ENCODE peak calls at places on chromosome 2, in seven cellular contexts. One of them, this sample, is unnamed.

GRCh38 chr2:10514743-10515142 is 66.6 kb upstream of the ODC1 start:
- DNase-seq in Caki2: peak
- DNase-seq in stimulated activated CD8-positive, alpha-beta memory T cell treated with anti-CD3 and anti-CD28 coated beads, Interleukin-7, amount 100 ng/mL, for 1 hour: no peak
- DNase-seq in retina: no peak
- DNase-seq in Ammon's horn: no peak
- DNase-seq in glutamatergic neuron: no peak
- DNase-seq in kidney: no peak
- DNase-seq in this sample: peak

GRCh38 chr2:43082111-43082877 is 144.1 kb downstream of the ZFP36L2 start:
- DNase-seq in retina: peak
- DNase-seq in Ammon's horn: peak
- DNase-seq in glutamatergic neuron: no peak
- DNase-seq in kidney: no peak
- DNase-seq in Caki2: no peak
- DNase-seq in stimulated activated CD8-positive, alpha-beta memory T cell treated with anti-CD3 and anti-CD28 coated beads, Interleukin-7, amount 100 ng/mL, for 1 hour: no peak
- DNase-seq in this sample: no peak

GRCh38 chr2:99278793-99279291 is 22.2 kb downstream of the LYG1 start:
- DNase-seq in retina: no peak
- DNase-seq in glutamatergic neuron: no peak
- DNase-seq in stimulated activated CD8-positive, alpha-beta memory T cell treated with anti-CD3 and anti-CD28 coated beads, Interleukin-7, amount 100 ng/mL, for 1 hour: no peak
- DNase-seq in Caki2: peak
- DNase-seq in kidney: no peak
- DNase-seq in Ammon's horn: no peak
- DNase-seq in this sample: peak

GRCh38 chr2:239956818-239957261 is 68.3 kb downstream of the NDUFA10 start:
- DNase-seq in kidney: peak
- DNase-seq in glutamatergic neuron: no peak
- DNase-seq in retina: no peak
- DNase-seq in Ammon's horn: no peak
- DNase-seq in stimulated activated CD8-positive, alpha-beta memory T cell treated with anti-CD3 and anti-CD28 coated beads, Interleukin-7, amount 100 ng/mL, for 1 hour: no peak
- DNase-seq in Caki2: no peak
- DNase-seq in this sample: no peak

GRCh38 chr2:54099834-54100595 is 15.4 kb upstream of the ACYP2 start:
- DNase-seq in kidney: no peak
- DNase-seq in stimulated activated CD8-positive, alpha-beta memory T cell treated with anti-CD3 and anti-CD28 coated beads, Interleukin-7, amount 100 ng/mL, for 1 hour: no peak
- DNase-seq in Caki2: no peak
- DNase-seq in Ammon's horn: no peak
- DNase-seq in retina: no peak
- DNase-seq in glutamatergic neuron: no peak
- DNase-seq in this sample: no peak

GRCh38 chr2:226956659-226957058 is 120.8 kb downstream of the RHBDD1 start:
- DNase-seq in glutamatergic neuron: no peak
- DNase-seq in stimulated activated CD8-positive, alpha-beta memory T cell treated with anti-CD3 and anti-CD28 coated beads, Interleukin-7, amount 100 ng/mL, for 1 hour: no peak
- DNase-seq in Caki2: no peak
- DNase-seq in Ammon's horn: no peak
- DNase-seq in kidney: no peak
- DNase-seq in retina: no peak
- DNase-seq in this sample: no peak

GRCh38 chr2:107064750-107065149 is 178.8 kb upstream of the ST6GAL2 start:
- DNase-seq in glutamatergic neuron: no peak
- DNase-seq in retina: no peak
- DNase-seq in kidney: no peak
- DNase-seq in stimulated activated CD8-positive, alpha-beta memory T cell treated with anti-CD3 and anti-CD28 coated beads, Interleukin-7, amount 100 ng/mL, for 1 hour: no peak
- DNase-seq in Caki2: no peak
- DNase-seq in Ammon's horn: no peak
- DNase-seq in this sample: no peak

GRCh38 chr2:188478724-188479123 is 187.1 kb downstream of the GULP1 start:
- DNase-seq in retina: no peak
- DNase-seq in glutamatergic neuron: no peak
- DNase-seq in stimulated activated CD8-positive, alpha-beta memory T cell treated with anti-CD3 and anti-CD28 coated beads, Interleukin-7, amount 100 ng/mL, for 1 hour: no peak
- DNase-seq in Ammon's horn: no peak
- DNase-seq in Caki2: peak
- DNase-seq in kidney: no peak
- DNase-seq in this sample: no peak

GRCh38 chr2:221572821-221573429 is 821 bp upstream of the EPHA4 start:
- DNase-seq in kidney: peak
- DNase-seq in Ammon's horn: peak
- DNase-seq in retina: no peak
- DNase-seq in stimulated activated CD8-positive, alpha-beta memory T cell treated with anti-CD3 and anti-CD28 coated beads, Interleukin-7, amount 100 ng/mL, for 1 hour: no peak
- DNase-seq in glutamatergic neuron: no peak
- DNase-seq in Caki2: peak
- DNase-seq in this sample: peak

GRCh38 chr2:114812261-114812660 is 369.8 kb downstream of the DPP10 start:
- DNase-seq in glutamatergic neuron: no peak
- DNase-seq in Ammon's horn: no peak
- DNase-seq in Caki2: no peak
- DNase-seq in retina: no peak
- DNase-seq in stimulated activated CD8-positive, alpha-beta memory T cell treated with anti-CD3 and anti-CD28 coated beads, Interleukin-7, amount 100 ng/mL, for 1 hour: no peak
- DNase-seq in kidney: no peak
- DNase-seq in this sample: no peak

GRCh38 chr2:241885701-241886643 is 16.4 kb downstream of the RTP5 start:
- DNase-seq in kidney: peak
- DNase-seq in Ammon's horn: no peak
- DNase-seq in glutamatergic neuron: no peak
- DNase-seq in stimulated activated CD8-positive, alpha-beta memory T cell treated with anti-CD3 and anti-CD28 coated beads, Interleukin-7, amount 100 ng/mL, for 1 hour: no peak
- DNase-seq in Caki2: no peak
- DNase-seq in retina: peak
- DNase-seq in this sample: no peak

GRCh38 chr2:233983445-233983844 is 66.3 kb downstream of the TRPM8 start:
- DNase-seq in stimulated activated CD8-positive, alpha-beta memory T cell treated with anti-CD3 and anti-CD28 coated beads, Interleukin-7, amount 100 ng/mL, for 1 hour: no peak
- DNase-seq in Ammon's horn: no peak
- DNase-seq in glutamatergic neuron: no peak
- DNase-seq in retina: no peak
- DNase-seq in Caki2: no peak
- DNase-seq in kidney: no peak
- DNase-seq in this sample: no peak

GRCh38 chr2:239640676-239641580 is 240.1 kb upstream of the HDAC4 start:
- DNase-seq in glutamatergic neuron: no peak
- DNase-seq in retina: no peak
- DNase-seq in kidney: no peak
- DNase-seq in stimulated activated CD8-positive, alpha-beta memory T cell treated with anti-CD3 and anti-CD28 coated beads, Interleukin-7, amount 100 ng/mL, for 1 hour: no peak
- DNase-seq in Ammon's horn: no peak
- DNase-seq in Caki2: no peak
- DNase-seq in this sample: no peak

GRCh38 chr2:70098032-70098431 is 10.8 kb downstream of the PCBP1 start:
- DNase-seq in stimulated activated CD8-positive, alpha-beta memory T cell treated with anti-CD3 and anti-CD28 coated beads, Interleukin-7, amount 100 ng/mL, for 1 hour: no peak
- DNase-seq in Ammon's horn: no peak
- DNase-seq in glutamatergic neuron: no peak
- DNase-seq in retina: no peak
- DNase-seq in kidney: no peak
- DNase-seq in Caki2: no peak
- DNase-seq in this sample: no peak

GRCh38 chr2:216803803-216804202 is 56.1 kb downstream of the TNP1 start:
- DNase-seq in Ammon's horn: no peak
- DNase-seq in stimulated activated CD8-positive, alpha-beta memory T cell treated with anti-CD3 and anti-CD28 coated beads, Interleukin-7, amount 100 ng/mL, for 1 hour: no peak
- DNase-seq in glutamatergic neuron: no peak
- DNase-seq in retina: no peak
- DNase-seq in Caki2: no peak
- DNase-seq in kidney: no peak
- DNase-seq in this sample: no peak

GRCh38 chr2:73582364-73582763 is 59.9 kb downstream of the NAT8 start:
- DNase-seq in kidney: no peak
- DNase-seq in Caki2: no peak
- DNase-seq in retina: no peak
- DNase-seq in glutamatergic neuron: no peak
- DNase-seq in stimulated activated CD8-positive, alpha-beta memory T cell treated with anti-CD3 and anti-CD28 coated beads, Interleukin-7, amount 100 ng/mL, for 1 hour: no peak
- DNase-seq in Ammon's horn: no peak
- DNase-seq in this sample: no peak

GRCh38 chr2:62717503-62718081 is 12.1 kb downstream of the EHBP1 start:
- DNase-seq in retina: no peak
- DNase-seq in Caki2: no peak
- DNase-seq in glutamatergic neuron: no peak
- DNase-seq in kidney: no peak
- DNase-seq in Ammon's horn: no peak
- DNase-seq in stimulated activated CD8-positive, alpha-beta memory T cell treated with anti-CD3 and anti-CD28 coated beads, Interleukin-7, amount 100 ng/mL, for 1 hour: no peak
- DNase-seq in this sample: no peak

GRCh38 chr2:109287838-109288237 is 158.8 kb downstream of the SH3RF3 start:
- DNase-seq in Ammon's horn: no peak
- DNase-seq in stimulated activated CD8-positive, alpha-beta memory T cell treated with anti-CD3 and anti-CD28 coated beads, Interleukin-7, amount 100 ng/mL, for 1 hour: no peak
- DNase-seq in retina: no peak
- DNase-seq in Caki2: no peak
- DNase-seq in kidney: peak
- DNase-seq in glutamatergic neuron: no peak
- DNase-seq in this sample: no peak

GRCh38 chr2:38268001-38268400 is 109.1 kb downstream of the ATL2 start:
- DNase-seq in retina: no peak
- DNase-seq in glutamatergic neuron: no peak
- DNase-seq in stimulated activated CD8-positive, alpha-beta memory T cell treated with anti-CD3 and anti-CD28 coated beads, Interleukin-7, amount 100 ng/mL, for 1 hour: no peak
- DNase-seq in Caki2: no peak
- DNase-seq in Ammon's horn: no peak
- DNase-seq in kidney: no peak
- DNase-seq in this sample: no peak

GRCh38 chr2:20509301-20509765 is 62.5 kb downstream of the RHOB start:
- DNase-seq in retina: no peak
- DNase-seq in kidney: no peak
- DNase-seq in glutamatergic neuron: no peak
- DNase-seq in Caki2: no peak
- DNase-seq in stimulated activated CD8-positive, alpha-beta memory T cell treated with anti-CD3 and anti-CD28 coated beads, Interleukin-7, amount 100 ng/mL, for 1 hour: no peak
- DNase-seq in Ammon's horn: no peak
- DNase-seq in this sample: no peak

GRCh38 chr2:165793779-165794519 is at the start of gene GALNT3:
- DNase-seq in Caki2: no peak
- DNase-seq in retina: peak
- DNase-seq in Ammon's horn: peak
- DNase-seq in kidney: peak
- DNase-seq in stimulated activated CD8-positive, alpha-beta memory T cell treated with anti-CD3 and anti-CD28 coated beads, Interleukin-7, amount 100 ng/mL, for 1 hour: peak
- DNase-seq in glutamatergic neuron: peak
- DNase-seq in this sample: no peak

GRCh38 chr2:45121236-45121927 is 112.1 kb upstream of the SIX2 start:
- DNase-seq in Caki2: peak
- DNase-seq in Ammon's horn: no peak
- DNase-seq in retina: no peak
- DNase-seq in stimulated activated CD8-positive, alpha-beta memory T cell treated with anti-CD3 and anti-CD28 coated beads, Interleukin-7, amount 100 ng/mL, for 1 hour: no peak
- DNase-seq in kidney: no peak
- DNase-seq in glutamatergic neuron: no peak
- DNase-seq in this sample: no peak

GRCh38 chr2:167406558-167406957 is 518.3 kb downstream of the XIRP2 start:
- DNase-seq in kidney: no peak
- DNase-seq in Ammon's horn: no peak
- DNase-seq in glutamatergic neuron: no peak
- DNase-seq in retina: no peak
- DNase-seq in stimulated activated CD8-positive, alpha-beta memory T cell treated with anti-CD3 and anti-CD28 coated beads, Interleukin-7, amount 100 ng/mL, for 1 hour: no peak
- DNase-seq in Caki2: no peak
- DNase-seq in this sample: no peak

GRCh38 chr2:100921685-100922161 is 80.4 kb upstream of the RPL31 start:
- DNase-seq in stimulated activated CD8-positive, alpha-beta memory T cell treated with anti-CD3 and anti-CD28 coated beads, Interleukin-7, amount 100 ng/mL, for 1 hour: no peak
- DNase-seq in glutamatergic neuron: no peak
- DNase-seq in kidney: no peak
- DNase-seq in retina: no peak
- DNase-seq in Ammon's horn: no peak
- DNase-seq in Caki2: no peak
- DNase-seq in this sample: no peak

GRCh38 chr2:181483876-181484275 is 26.7 kb downstream of the ITGA4 start:
- DNase-seq in Caki2: no peak
- DNase-seq in Ammon's horn: no peak
- DNase-seq in stimulated activated CD8-positive, alpha-beta memory T cell treated with anti-CD3 and anti-CD28 coated beads, Interleukin-7, amount 100 ng/mL, for 1 hour: no peak
- DNase-seq in kidney: no peak
- DNase-seq in glutamatergic neuron: no peak
- DNase-seq in retina: no peak
- DNase-seq in this sample: no peak

GRCh38 chr2:126558029-126558428 is 97.9 kb upstream of the GYPC start:
- DNase-seq in retina: no peak
- DNase-seq in Ammon's horn: no peak
- DNase-seq in stimulated activated CD8-positive, alpha-beta memory T cell treated with anti-CD3 and anti-CD28 coated beads, Interleukin-7, amount 100 ng/mL, for 1 hour: no peak
- DNase-seq in glutamatergic neuron: no peak
- DNase-seq in kidney: no peak
- DNase-seq in Caki2: no peak
- DNase-seq in this sample: no peak

GRCh38 chr2:172438741-172439508 is 11.5 kb downstream of the ITGA6 start:
- DNase-seq in Ammon's horn: no peak
- DNase-seq in Caki2: no peak
- DNase-seq in retina: no peak
- DNase-seq in glutamatergic neuron: no peak
- DNase-seq in stimulated activated CD8-positive, alpha-beta memory T cell treated with anti-CD3 and anti-CD28 coated beads, Interleukin-7, amount 100 ng/mL, for 1 hour: no peak
- DNase-seq in kidney: no peak
- DNase-seq in this sample: peak

GRCh38 chr2:205463626-205464025 is 218.7 kb upstream of the NRP2 start:
- DNase-seq in glutamatergic neuron: no peak
- DNase-seq in stimulated activated CD8-positive, alpha-beta memory T cell treated with anti-CD3 and anti-CD28 coated beads, Interleukin-7, amount 100 ng/mL, for 1 hour: no peak
- DNase-seq in Ammon's horn: no peak
- DNase-seq in kidney: no peak
- DNase-seq in Caki2: no peak
- DNase-seq in retina: no peak
- DNase-seq in this sample: no peak

GRCh38 chr2:104734937-104735586 is 118.9 kb upstream of the POU3F3 start:
- DNase-seq in kidney: no peak
- DNase-seq in glutamatergic neuron: no peak
- DNase-seq in Ammon's horn: no peak
- DNase-seq in Caki2: no peak
- DNase-seq in retina: no peak
- DNase-seq in stimulated activated CD8-positive, alpha-beta memory T cell treated with anti-CD3 and anti-CD28 coated beads, Interleukin-7, amount 100 ng/mL, for 1 hour: no peak
- DNase-seq in this sample: no peak

GRCh38 chr2:223185638-223186037 is 133.6 kb downstream of the KCNE4 start:
- DNase-seq in glutamatergic neuron: no peak
- DNase-seq in Ammon's horn: no peak
- DNase-seq in stimulated activated CD8-positive, alpha-beta memory T cell treated with anti-CD3 and anti-CD28 coated beads, Interleukin-7, amount 100 ng/mL, for 1 hour: no peak
- DNase-seq in retina: no peak
- DNase-seq in kidney: no peak
- DNase-seq in Caki2: no peak
- DNase-seq in this sample: no peak

GRCh38 chr2:76083248-76083647 is 372.5 kb upstream of the GCFC2 start:
- DNase-seq in Caki2: no peak
- DNase-seq in Ammon's horn: no peak
- DNase-seq in glutamatergic neuron: no peak
- DNase-seq in stimulated activated CD8-positive, alpha-beta memory T cell treated with anti-CD3 and anti-CD28 coated beads, Interleukin-7, amount 100 ng/mL, for 1 hour: no peak
- DNase-seq in kidney: no peak
- DNase-seq in retina: no peak
- DNase-seq in this sample: no peak

GRCh38 chr2:135951071-135951583 is 34.3 kb downstream of the DARS1 start:
- DNase-seq in retina: no peak
- DNase-seq in stimulated activated CD8-positive, alpha-beta memory T cell treated with anti-CD3 and anti-CD28 coated beads, Interleukin-7, amount 100 ng/mL, for 1 hour: no peak
- DNase-seq in Ammon's horn: no peak
- DNase-seq in glutamatergic neuron: no peak
- DNase-seq in kidney: no peak
- DNase-seq in Caki2: no peak
- DNase-seq in this sample: no peak

GRCh38 chr2:157628532-157629415 is at the start of gene ACVR1C:
- DNase-seq in Ammon's horn: peak
- DNase-seq in stimulated activated CD8-positive, alpha-beta memory T cell treated with anti-CD3 and anti-CD28 coated beads, Interleukin-7, amount 100 ng/mL, for 1 hour: peak
- DNase-seq in retina: peak
- DNase-seq in kidney: peak
- DNase-seq in Caki2: peak
- DNase-seq in glutamatergic neuron: peak
- DNase-seq in this sample: peak

GRCh38 chr2:7190587-7191320 is 273.5 kb downstream of the RNF144A start:
- DNase-seq in glutamatergic neuron: no peak
- DNase-seq in Ammon's horn: no peak
- DNase-seq in kidney: no peak
- DNase-seq in retina: peak
- DNase-seq in Caki2: no peak
- DNase-seq in stimulated activated CD8-positive, alpha-beta memory T cell treated with anti-CD3 and anti-CD28 coated beads, Interleukin-7, amount 100 ng/mL, for 1 hour: no peak
- DNase-seq in this sample: no peak

GRCh38 chr2:188522517-188522916 is 230.8 kb downstream of the GULP1 start:
- DNase-seq in Caki2: no peak
- DNase-seq in kidney: no peak
- DNase-seq in glutamatergic neuron: no peak
- DNase-seq in stimulated activated CD8-positive, alpha-beta memory T cell treated with anti-CD3 and anti-CD28 coated beads, Interleukin-7, amount 100 ng/mL, for 1 hour: no peak
- DNase-seq in Ammon's horn: no peak
- DNase-seq in retina: no peak
- DNase-seq in this sample: no peak

GRCh38 chr2:152532241-152532640 is 185.0 kb downstream of the PRPF40A start:
- DNase-seq in Ammon's horn: no peak
- DNase-seq in kidney: no peak
- DNase-seq in glutamatergic neuron: no peak
- DNase-seq in stimulated activated CD8-positive, alpha-beta memory T cell treated with anti-CD3 and anti-CD28 coated beads, Interleukin-7, amount 100 ng/mL, for 1 hour: no peak
- DNase-seq in Caki2: no peak
- DNase-seq in retina: no peak
- DNase-seq in this sample: no peak

This sample was measured in H54.